ENCODE peak calls at places on chromosome 19, in nine cellular contexts. B is fibroblast of lung, J is IMR-90, K is PC-3, P is astrocyte, I is mammary epithelial cell, T is endodermal cell, X is SK-N-SH, G is colonic mucosa. E is an unnamed sample.
A peak's percentile ranks its signal among the peaks of the same experiment; 100 is the strongest.

GRCh38 chr19:38401148-38401547 is 1.7 kb upstream of the FAM98C start:
- DNase-seq in B (no peak), J (peak; percentile 50), K (peak; percentile 58), P (peak; percentile 46), I (peak; percentile 48), T (no peak), X (no peak), G (no peak), E (no peak)

GRCh38 chr19:5696196-5697021 is 6.3 kb downstream of the RPL36 start:
- DNase-seq in B (no peak), J (no peak), K (no peak), P (no peak), I (no peak), T (peak; percentile 62), X (peak; percentile 32), G (no peak), E (no peak)

GRCh38 chr19:55041244-55041626 is 3.2 kb upstream of the GP6 start:
- DNase-seq in B (no peak), J (no peak), K (no peak), P (no peak), I (no peak), T (no peak), X (no peak), G (no peak), E (peak; percentile 32)

GRCh38 chr19:23406716-23407115 is 11.4 kb upstream of the ZNF91 start:
- DNase-seq in B (no peak), J (no peak), K (no peak), P (no peak), I (no peak), T (no peak), X (no peak), G (no peak), E (no peak)

GRCh38 chr19:34172661-34173144 is 399 bp downstream of the LSM14A start:
- DNase-seq in B (no peak), J (no peak), K (no peak), P (no peak), I (no peak), T (no peak), X (peak; percentile 70), G (no peak), E (no peak)

GRCh38 chr19:38975861-38976271 is 324 bp upstream of the FBXO17 start:
- DNase-seq in B (peak; percentile 47), J (peak; percentile 31), K (no peak), P (peak; percentile 36), I (no peak), T (peak; percentile 83), X (no peak), G (peak; percentile 17), E (no peak)

GRCh38 chr19:8113017-8113416 is 36.4 kb downstream of the FBN3 start:
- DNase-seq in B (no peak), J (no peak), K (peak; percentile 36), P (no peak), I (peak; percentile 55), T (no peak), X (no peak), G (no peak), E (no peak)

GRCh38 chr19:8251025-8251472 is 41.9 kb downstream of the CERS4 start:
- DNase-seq in B (peak; percentile 47), J (peak; percentile 11), K (no peak), P (peak; percentile 38), I (peak; percentile 35), T (no peak), X (no peak), G (no peak), E (no peak)

GRCh38 chr19:44002212-44002565 is 568 bp upstream of the ZNF230 start:
- DNase-seq in B (no peak), J (peak; percentile 11), K (no peak), P (peak; percentile 11), I (no peak), T (no peak), X (no peak), G (no peak), E (no peak)

GRCh38 chr19:40192758-40193586 is 1.7 kb downstream of the MAP3K10 start:
- DNase-seq in B (no peak), J (no peak), K (no peak), P (no peak), I (no peak), T (peak; percentile 57), X (no peak), G (no peak), E (no peak)
- H3K9ac ChIP-seq in B (no peak overlapping the region), J (no peak overlapping the region), K (no peak overlapping the region), P (peak overlapping the region; percentile 26), I (no peak overlapping the region), T (no peak overlapping the region), X (no peak overlapping the region), G (no peak overlapping the region), E (no peak overlapping the region)

GRCh38 chr19:3234800-3235199 is 10.3 kb downstream of the CELF5 start:
- DNase-seq in B (no peak), J (no peak), K (no peak), P (no peak), I (no peak), T (peak; percentile 83), X (peak; percentile 52), G (no peak), E (no peak)
- TF ChIP-seq CTCF in B (no peak), J (peak; percentile 15), K (peak; percentile 34), P (no peak), I (peak; percentile 28), T (peak; percentile 68), X (peak; percentile 41), G (no peak), E (no peak)

DNA sequence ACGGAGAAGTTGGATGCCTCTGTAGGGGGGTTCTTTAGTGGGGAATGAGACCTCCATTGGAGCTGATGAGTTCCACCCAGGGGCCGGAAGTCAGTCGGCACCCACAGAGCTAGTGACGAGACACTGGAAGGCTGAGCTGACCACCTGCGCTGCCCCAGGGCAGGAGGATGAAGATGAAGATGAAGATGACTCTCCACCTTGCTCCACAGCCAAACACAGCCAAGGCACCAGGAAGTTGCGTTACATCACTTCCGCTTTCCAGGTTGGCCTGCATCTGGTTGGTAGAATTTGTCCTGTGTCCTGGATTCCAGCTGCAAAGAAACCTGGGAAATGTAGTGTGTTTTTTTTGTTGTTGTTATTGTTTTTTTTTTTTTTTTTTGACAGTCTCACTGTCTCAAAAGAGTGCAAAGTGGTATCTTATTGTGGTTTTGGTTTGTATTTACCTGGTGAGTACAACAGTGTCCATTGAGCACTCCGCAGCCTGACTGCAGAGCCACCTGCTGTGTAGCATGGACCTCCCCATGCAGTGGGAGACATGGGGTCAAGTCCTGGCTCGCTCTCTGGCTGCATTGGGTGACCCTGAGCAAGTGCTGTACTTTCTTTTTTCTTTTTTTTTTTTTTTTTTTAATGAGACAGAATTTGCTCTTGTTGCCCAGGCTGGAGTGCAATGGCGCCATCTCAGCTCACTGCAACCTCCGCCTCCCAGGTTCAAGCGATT is 1.9 kb downstream of the TBC1D17 start:
- DNase-seq in B (no peak), J (no peak), K (peak; percentile 22), P (no peak), I (no peak), T (no peak), X (no peak), G (peak; percentile 27), E (no peak)
- H3K4me3 ChIP-seq in B (no peak overlapping the region), J (no peak overlapping the region), K (peak overlapping the region; percentile 93), P (no peak overlapping the region), I (no peak overlapping the region), T (no peak overlapping the region), X (no peak overlapping the region), G (no peak overlapping the region), E (no peak overlapping the region)

DNA sequence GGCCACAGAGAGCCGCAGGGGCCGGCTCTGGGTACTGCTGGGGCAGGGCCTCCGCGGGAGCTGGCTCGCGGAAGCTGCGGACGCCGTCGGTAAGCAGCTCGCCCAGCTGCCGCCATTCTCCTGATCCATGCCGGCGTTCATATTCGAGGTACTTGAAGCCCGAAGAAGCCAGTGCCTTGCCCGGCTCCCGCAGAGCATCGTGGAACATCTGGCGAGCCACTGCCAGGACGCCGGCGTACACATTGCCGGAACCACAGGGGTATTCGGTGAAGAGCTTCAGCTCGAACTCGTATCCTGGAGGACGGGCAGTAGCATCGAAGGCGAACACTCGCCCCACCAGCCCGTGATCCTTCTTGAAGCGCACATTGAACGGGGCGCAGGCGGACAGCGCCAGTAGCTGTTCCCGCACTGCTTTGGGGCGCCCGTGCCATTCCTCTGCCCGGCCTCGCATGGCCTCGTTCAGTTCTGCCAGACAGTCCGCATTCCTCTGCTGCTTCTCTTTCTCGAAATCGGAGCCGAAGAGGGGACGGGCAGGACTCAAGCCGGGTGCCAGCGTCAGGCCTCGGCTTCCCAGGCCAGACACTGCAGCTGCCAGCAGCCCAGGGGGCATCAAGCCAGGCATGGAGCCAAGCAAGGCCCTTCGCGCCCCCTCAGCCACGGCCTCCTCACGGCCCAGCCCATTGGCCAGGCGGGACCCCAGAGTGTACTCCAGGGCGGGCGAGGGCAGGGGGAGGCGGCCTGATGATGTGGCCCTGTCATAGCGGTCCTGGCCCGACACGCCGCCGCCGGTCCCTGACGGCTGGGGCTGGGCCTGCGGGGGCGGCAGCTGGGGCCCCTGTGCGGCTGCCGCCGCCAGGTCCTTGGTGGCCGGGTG is 1.0 kb downstream of the IRF2BP1 start:
- DNase-seq in B (no peak), J (no peak), K (no peak), P (no peak), I (peak; percentile 16), T (peak; percentile 75), X (peak; percentile 82), G (no peak), E (peak; percentile 82)
- H3K9ac ChIP-seq in B (peak overlapping the region; percentile 80), J (no peak overlapping the region), K (peak overlapping the region; percentile 81), P (peak overlapping the region; percentile 85), I (no peak overlapping the region), T (peak overlapping the region; percentile 44), X (peak overlapping the region; percentile 77), G (peak overlapping the region; percentile 51), E (peak overlapping the region; percentile 40)

DNA sequence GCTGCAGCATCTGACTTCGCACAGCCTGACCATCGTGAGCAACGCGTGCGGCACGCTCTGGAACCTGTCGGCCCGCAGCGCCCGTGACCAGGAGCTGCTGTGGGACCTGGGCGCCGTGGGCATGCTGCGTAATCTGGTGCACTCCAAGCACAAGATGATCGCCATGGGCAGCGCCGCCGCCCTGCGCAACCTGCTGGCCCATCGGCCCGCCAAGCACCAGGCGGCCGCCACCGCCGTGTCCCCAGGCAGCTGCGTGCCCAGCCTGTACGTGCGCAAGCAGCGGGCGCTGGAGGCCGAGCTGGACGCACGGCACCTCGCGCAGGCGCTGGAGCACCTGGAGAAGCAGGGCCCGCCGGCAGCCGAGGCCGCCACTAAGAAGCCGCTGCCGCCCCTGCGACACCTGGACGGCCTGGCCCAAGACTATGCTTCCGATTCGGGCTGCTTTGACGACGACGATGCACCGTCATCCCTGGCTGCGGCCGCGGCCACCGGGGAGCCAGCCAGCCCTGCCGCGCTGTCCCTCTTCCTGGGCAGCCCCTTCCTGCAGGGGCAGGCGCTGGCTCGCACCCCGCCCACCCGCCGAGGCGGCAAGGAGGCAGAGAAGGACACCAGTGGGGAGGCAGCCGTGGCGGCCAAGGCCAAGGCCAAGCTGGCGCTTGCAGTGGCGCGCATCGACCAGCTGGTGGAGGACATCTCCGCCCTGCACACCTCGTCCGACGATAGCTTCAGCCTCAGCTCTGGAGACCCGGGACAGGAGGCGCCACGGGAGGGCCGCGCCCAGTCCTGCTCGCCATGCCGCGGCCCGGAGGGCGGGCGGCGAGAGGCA is 13.6 kb downstream of the C19orf25 start:
- DNase-seq in B (peak; percentile 39), J (peak; percentile 36), K (no peak), P (no peak), I (peak; percentile 52), T (peak; percentile 89), X (no peak), G (peak; percentile 63), E (peak; percentile 84)
- TF ChIP-seq CTCF in B (no peak), J (peak; percentile 37), K (no peak), P (no peak), I (peak; percentile 38), T (peak; percentile 74), X (no peak), G (peak; percentile 64), E (peak; percentile 45)